ENCODE peak calls at places on chromosomes 6 and 20, in ten cellular contexts. T is hippocampal formation; V is astrocyte of the spinal cord; X is AG04449; G is tibial nerve; U is body of pancreas; I is progenitor cell of endocrine pancreas; O is cardiac septum; Y is neural crest cell; H is effector CD4-positive, alpha-beta T cell. M is an unnamed sample.

GRCh38 chr20:18750735-18751134 is 62.8 kb upstream of the SCP2D1 start:
- DNase-seq in T (no peak), V (no peak), X (no peak), G (no peak), U (no peak), I (no peak), O (no peak), Y (no peak), H (no peak), M (no peak)

GRCh38 chr6:43971776-43972126 is 155.5 kb downstream of the MRPL14 start:
- DNase-seq in T (no peak), V (no peak), X (no peak), G (no peak), U (no peak), I (no peak), O (peak), Y (no peak), H (no peak), M (no peak)

GRCh38 chr6:21500894-21501293 is 92.7 kb upstream of the SOX4 start:
- DNase-seq in T (no peak), V (no peak), X (no peak), G (no peak), U (peak), I (no peak), O (no peak), Y (no peak), H (no peak), M (no peak)

GRCh38 chr6:44662461-44663121 is 275.1 kb downstream of the CDC5L start:
- DNase-seq in T (no peak), V (peak), X (peak), G (no peak), U (no peak), I (no peak), O (peak), Y (no peak), H (no peak), M (no peak)

GRCh38 chr6:54981647-54982046 is 135.1 kb downstream of the FAM83B start:
- DNase-seq in T (no peak), V (peak), X (peak), G (no peak), U (no peak), I (no peak), O (no peak), Y (no peak), H (no peak), M (no peak)

GRCh38 chr6:44284119-44284518 is 13.9 kb downstream of the TMEM151B start:
- DNase-seq in T (no peak), V (no peak), X (no peak), G (no peak), U (no peak), I (no peak), O (no peak), Y (no peak), H (no peak), M (no peak)

GRCh38 chr6:105769987-105770386 is 316.1 kb upstream of the PRDM1 start:
- DNase-seq in T (no peak), V (no peak), X (no peak), G (no peak), U (no peak), I (no peak), O (no peak), Y (no peak), H (no peak), M (no peak)

GRCh38 chr6:52612336-52613096 is 35.7 kb upstream of the TRAM2 start:
- DNase-seq in T (no peak), V (no peak), X (no peak), G (no peak), U (no peak), I (no peak), O (no peak), Y (no peak), H (no peak), M (no peak)

GRCh38 chr6:169962604-169963469 is 211.4 kb downstream of the ERMARD start:
- DNase-seq in T (no peak), V (no peak), X (no peak), G (no peak), U (no peak), I (no peak), O (no peak), Y (no peak), H (no peak), M (peak)

GRCh38 chr6:16684195-16684689 is 77.0 kb downstream of the ATXN1 start:
- DNase-seq in T (no peak), V (no peak), X (no peak), G (no peak), U (no peak), I (no peak), O (no peak), Y (no peak), H (no peak), M (no peak)

GRCh38 chr6:47348316-47348863 is 38.7 kb upstream of the TNFRSF21 start:
- DNase-seq in T (no peak), V (no peak), X (no peak), G (no peak), U (no peak), I (no peak), O (no peak), Y (no peak), H (no peak), M (no peak)

GRCh38 chr20:41330941-41331340 is 9.7 kb upstream of the LPIN3 start:
- DNase-seq in T (no peak), V (no peak), X (no peak), G (no peak), U (no peak), I (no peak), O (no peak), Y (no peak), H (no peak), M (no peak)

M was measured in dorsolateral prefrontal cortex.